ENCODE peak calls at places on chromosomes 13 and 19, in six cellular contexts. T, U, J, F, Y and R are unnamed samples. For H3K4me1, the result is how much of the 10 kb centered on the place peaks cover.

GRCh38 chr19:3365447-3366103 is 808 bp upstream of the NFIC start:
- DNase-seq in U (no peak), J (peak), T (no peak), Y (no peak), F (peak), R (peak)

GRCh38 chr19:372306-372890 is 27.8 kb upstream of the MIER2 start:
- DNase-seq in Y (no peak), T (no peak), J (no peak), F (peak), U (no peak), R (peak)

GRCh38 chr13:50526771-50527567 is 316.5 kb downstream of the DLEU7 start:
- DNase-seq in U (no peak), T (no peak), J (no peak), F (peak), Y (no peak), R (no peak)

GRCh38 chr19:44602071-44602470 is 11.3 kb upstream of the IGSF23 start:
- DNase-seq in U (no peak), J (no peak), F (peak), Y (peak), T (no peak), R (no peak)

GRCh38 chr13:31881495-31881882 is 142.2 kb downstream of the RXFP2 start:
- DNase-seq in Y (no peak), J (no peak), T (no peak), U (no peak), F (no peak), R (no peak)

GRCh38 chr19:17982430-17982829 is 15.5 kb downstream of the KCNN1 start:
- DNase-seq in T (no peak), U (no peak), Y (no peak), F (no peak), J (no peak), R (no peak)

GRCh38 chr19:2770055-2771013 is 12.7 kb downstream of the SGTA start:
- DNase-seq in F (peak), T (no peak), U (peak), Y (no peak), J (no peak), R (peak)

GRCh38 chr19:7874080-7874856 is at the start of gene PRR36:
- DNase-seq in J (peak), U (peak), Y (no peak), F (peak), T (peak), R (no peak)

GRCh38 chr19:49442354-49442753 is 1.0 kb upstream of the SLC17A7 start:
- DNase-seq in U (no peak), T (no peak), J (peak), F (peak), Y (no peak), R (peak)

GRCh38 chr13:51997641-51998330 is 13.5 kb downstream of the ATP7B start:
- DNase-seq in F (peak), Y (no peak), T (no peak), J (no peak), U (peak), R (no peak)
- H3K4me1 ChIP-seq in F (half or more), Y (under half), T (half or more), J (under half), U (under half), R (under half)

DNA sequence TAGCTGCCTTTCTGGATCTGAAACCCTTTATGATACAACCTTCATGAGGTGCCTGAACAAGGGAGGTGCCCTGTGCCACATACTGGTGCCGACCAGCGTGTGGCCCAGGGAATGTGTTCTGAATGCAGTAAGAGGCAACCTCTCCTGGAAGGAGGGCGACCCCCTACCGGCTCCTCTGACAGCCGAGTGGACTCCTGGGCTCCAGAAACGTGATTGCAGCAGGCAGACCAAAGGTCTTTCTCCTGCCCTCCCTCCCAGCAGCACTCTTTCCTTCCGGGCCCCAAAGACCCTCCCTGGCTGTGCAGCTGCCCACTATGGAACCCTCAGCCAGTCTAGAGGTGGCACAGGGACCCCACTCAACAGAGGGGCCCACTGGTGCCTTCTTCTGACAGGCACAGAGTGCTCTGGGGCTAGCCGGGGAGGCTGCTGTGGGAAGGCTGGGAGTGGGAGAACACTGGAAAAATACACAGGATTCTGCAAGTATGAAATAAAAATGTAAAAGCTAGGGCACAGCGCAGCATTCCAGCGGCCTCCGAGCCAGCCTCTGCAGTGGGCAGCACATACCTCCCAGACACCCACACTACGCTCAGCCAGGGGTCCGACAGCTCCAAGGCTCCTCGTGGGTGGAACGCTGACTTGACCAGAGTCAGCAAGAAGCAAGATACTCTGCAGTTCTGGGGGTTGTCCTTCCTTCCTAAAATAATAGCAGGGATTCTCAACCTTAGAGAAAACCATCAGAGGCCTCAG is 14.9 kb downstream of the SH3GL1 start:
- DNase-seq in F (no peak), T (no peak), Y (no peak), J (no peak), U (no peak), R (no peak)
- H3K27ac ChIP-seq in F (no peak), T (no peak), Y (no peak), J (peak), U (no peak), R (no peak)

DNA sequence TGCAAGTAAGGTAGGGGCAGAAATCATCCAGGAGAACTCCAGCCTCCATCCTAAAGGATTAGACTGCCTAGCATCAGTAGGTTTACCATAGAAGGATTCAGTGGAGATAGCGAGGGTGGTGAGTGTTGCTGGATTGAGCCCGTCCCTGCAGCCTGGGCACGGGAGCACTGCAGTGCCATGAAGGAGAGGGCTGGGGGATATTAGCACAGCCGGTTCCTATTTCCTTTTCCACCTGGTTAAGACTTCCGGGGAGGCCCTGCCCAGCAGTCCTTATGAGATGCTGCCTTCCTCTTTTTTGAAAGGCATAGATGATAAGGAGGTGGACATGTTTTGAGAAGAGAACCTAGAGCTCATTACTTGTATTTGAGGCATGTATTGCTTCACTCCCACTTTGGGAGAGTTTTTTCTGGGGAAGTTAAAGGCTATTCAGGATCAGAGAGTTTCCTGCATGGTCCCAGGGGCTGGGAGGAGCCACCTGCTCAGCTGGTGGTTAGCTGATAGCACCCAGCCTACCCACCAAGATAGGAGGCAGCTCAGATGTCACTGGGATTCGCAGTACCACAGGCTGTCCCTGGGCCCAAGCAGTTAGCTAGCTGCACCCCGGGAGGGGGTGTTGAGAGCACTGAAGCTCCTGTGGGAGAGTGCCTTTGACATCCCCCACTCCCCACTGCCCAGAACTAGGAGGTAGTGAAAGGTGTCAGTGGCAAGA is 17.2 kb downstream of the ACTN4 start:
- DNase-seq in F (no peak), J (no peak), T (peak), U (peak), Y (no peak), R (no peak)
- H3K4me1 ChIP-seq in F (half or more), J (half or more), T (half or more), U (half or more), Y (half or more), R (half or more)

DNA sequence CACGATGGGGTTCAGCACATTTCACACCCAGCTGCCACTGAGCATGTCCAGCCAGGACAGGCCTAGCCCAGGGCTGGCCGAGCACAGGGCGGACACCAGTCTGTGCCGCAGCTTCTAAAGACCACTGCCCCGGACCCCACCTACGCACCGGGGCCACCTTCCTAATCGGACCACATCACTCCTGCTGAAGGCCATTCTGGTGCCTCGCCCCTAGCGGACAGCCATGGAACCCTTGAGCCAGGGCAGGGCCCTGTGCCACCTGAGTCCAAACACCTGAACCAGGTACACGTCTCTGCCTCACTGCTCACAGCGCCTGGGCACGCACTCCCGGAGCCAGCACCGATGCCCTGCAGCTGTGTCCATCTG is 8.4 kb upstream of the C13orf46 start:
- DNase-seq in T (no peak), J (no peak), F (no peak), U (no peak), Y (no peak), R (peak)
- H3K27ac ChIP-seq in T (no peak), J (no peak), F (no peak), U (no peak), Y (no peak), R (no peak)

DNA sequence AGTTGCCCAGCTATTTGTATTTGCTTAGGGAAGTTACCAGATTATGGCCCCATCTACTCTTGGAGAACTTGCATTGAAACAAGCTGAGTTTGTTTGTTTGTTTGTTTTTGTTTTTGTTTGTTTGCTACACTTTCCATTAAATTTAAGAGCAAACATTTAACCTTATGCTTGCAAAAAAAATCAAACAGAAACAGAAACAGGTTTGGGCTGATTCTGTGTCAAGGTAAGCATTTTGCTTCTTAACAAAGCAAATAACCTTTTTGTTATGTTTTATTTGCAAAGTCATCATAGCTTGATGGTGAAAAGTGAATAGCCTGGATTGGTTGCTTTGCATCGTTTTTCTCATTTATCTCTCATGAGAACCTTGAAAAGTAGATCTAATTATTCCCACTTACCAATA is 531.8 kb downstream of the EFNB2 start:
- DNase-seq in T (no peak), U (no peak), J (no peak), F (no peak), Y (no peak), R (no peak)
- H3K4me1 ChIP-seq in T (under half), U (under half), J (under half), F (under half), Y (under half), R (under half)

GRCh38 chr13:91054902-91055301 is 292.6 kb upstream of the MIR17HG start:
- DNase-seq in J (no peak), T (no peak), Y (no peak), U (no peak), F (no peak), R (no peak)
- H3K27ac ChIP-seq in J (no peak), T (no peak), Y (no peak), U (no peak), F (no peak), R (no peak)

DNA sequence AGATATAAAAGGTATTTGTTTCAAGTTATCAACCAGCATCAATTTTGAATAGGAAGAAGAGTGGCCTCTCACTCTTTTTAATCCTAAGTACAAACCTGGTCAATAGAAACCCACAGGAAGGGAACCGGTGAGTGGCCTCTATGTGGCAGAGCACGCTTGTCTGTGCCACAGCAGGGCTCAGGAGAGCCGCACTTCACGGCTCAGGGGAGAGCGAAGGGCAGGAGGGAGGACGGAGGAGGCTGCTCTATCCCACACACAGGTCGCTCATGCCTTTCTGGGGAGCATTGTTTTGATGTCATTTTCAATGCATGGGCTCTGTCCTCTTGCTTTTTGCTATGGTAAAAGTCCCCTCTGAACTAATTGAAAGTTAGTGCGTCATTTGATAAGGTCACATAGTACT is 57.2 kb downstream of the TNFRSF19 start:
- DNase-seq in U (no peak), Y (no peak), F (no peak), J (no peak), T (no peak), R (no peak)
- H3K4me1 ChIP-seq in U (under half), Y (under half), F (under half), J (under half), T (under half), R (half or more)